ENCODE peak calls at places on chromosomes 1 and 21, in nine cellular contexts. M is lower lobe of right lung, C is upper lobe of right lung, A is HFF-Myc, O is fibroblast of the aortic adventitia, X is dorsolateral prefrontal cortex, E is fibroblast of pulmonary artery, P is IMR-90, V is left ventricle myocardium inferior. J is an unnamed sample.

GRCh38 chr1:219990782-219991510 is 55.4 kb downstream of the EPRS1 start:
- DNase-seq in M (no peak), C (no peak), A (peak), O (peak), X (no peak), E (peak), P (peak), V (no peak), J (peak)

GRCh38 chr1:154860154-154860870 is 9.8 kb downstream of the KCNN3 start:
- DNase-seq in M (no peak), C (no peak), A (no peak), O (no peak), X (no peak), E (no peak), P (no peak), V (no peak), J (peak)

GRCh38 chr21:44557491-44558328 is 885 bp downstream of the KRTAP10-3 start:
- DNase-seq in M (peak), C (peak), A (no peak), O (no peak), X (no peak), E (no peak), P (no peak), V (no peak), J (no peak)

GRCh38 chr1:150144606-150145005 is 5.1 kb upstream of the PLEKHO1 start:
- DNase-seq in M (no peak), C (no peak), A (no peak), O (no peak), X (no peak), E (no peak), P (no peak), V (no peak), J (no peak)

GRCh38 chr1:44775930-44776748 is 799 bp downstream of the RPS8 start:
- DNase-seq in M (no peak), C (no peak), A (no peak), O (peak), X (no peak), E (no peak), P (no peak), V (no peak), J (peak)

GRCh38 chr1:218779341-218779831 is 394.3 kb upstream of the LYPLAL1 start:
- DNase-seq in M (no peak), C (no peak), A (no peak), O (peak), X (no peak), E (no peak), P (peak), V (no peak), J (no peak)

GRCh38 chr1:113307771-113308451 is 82.4 kb upstream of the MAGI3 start:
- DNase-seq in M (no peak), C (no peak), A (no peak), O (peak), X (no peak), E (peak), P (peak), V (no peak), J (peak)

GRCh38 chr1:113870778-113871177 is 734 bp downstream of the PTPN22 start:
- DNase-seq in M (no peak), C (no peak), A (no peak), O (no peak), X (no peak), E (no peak), P (no peak), V (no peak), J (no peak)

GRCh38 chr1:207806531-207807394 is 54.9 kb downstream of the CD46 start:
- DNase-seq in M (no peak), C (no peak), A (no peak), O (no peak), X (no peak), E (no peak), P (peak), V (no peak), J (peak)

GRCh38 chr1:228276361-228276831 is 68.6 kb downstream of the OBSCN start:
- DNase-seq in M (peak), C (no peak), A (no peak), O (no peak), X (no peak), E (no peak), P (no peak), V (peak), J (peak)

GRCh38 chr1:232553809-232554208 is 76.1 kb downstream of the SIPA1L2 start:
- DNase-seq in M (no peak), C (no peak), A (no peak), O (peak), X (no peak), E (peak), P (peak), V (no peak), J (peak)

GRCh38 chr21:27017251-27017650 is 50.4 kb upstream of the ADAMTS5 start:
- DNase-seq in M (no peak), C (no peak), A (no peak), O (peak), X (no peak), E (peak), P (peak), V (no peak), J (peak)

GRCh38 chr1:12127206-12127810 is 39.5 kb upstream of the TNFRSF1B start:
- DNase-seq in M (no peak), C (no peak), A (no peak), O (no peak), X (no peak), E (no peak), P (no peak), V (no peak), J (no peak)

GRCh38 chr1:12184008-12184681 is 17.4 kb downstream of the TNFRSF1B start:
- DNase-seq in M (peak), C (peak), A (no peak), O (peak), X (peak), E (peak), P (peak), V (peak), J (peak)

GRCh38 chr1:111142358-111142975 is 2.4 kb downstream of the CEPT1 start:
- DNase-seq in M (no peak), C (no peak), A (no peak), O (no peak), X (no peak), E (no peak), P (no peak), V (no peak), J (peak)

GRCh38 chr1:53016705-53017104 is 45.3 kb upstream of the PODN start:
- DNase-seq in M (no peak), C (no peak), A (no peak), O (peak), X (no peak), E (peak), P (peak), V (no peak), J (peak)

GRCh38 chr1:30675761-30676160 is 47.6 kb downstream of the MATN1 start:
- DNase-seq in M (no peak), C (no peak), A (peak), O (peak), X (no peak), E (peak), P (peak), V (no peak), J (peak)

GRCh38 chr1:235011064-235011598 is 117.5 kb downstream of the TOMM20 start:
- DNase-seq in M (no peak), C (no peak), A (no peak), O (no peak), X (no peak), E (no peak), P (no peak), V (no peak), J (no peak)

GRCh38 chr1:84090447-84091244 is 53.4 kb upstream of the PRKACB start:
- DNase-seq in M (no peak), C (no peak), A (no peak), O (no peak), X (no peak), E (no peak), P (no peak), V (no peak), J (no peak)

GRCh38 chr1:119988316-119989067 is 81.0 kb downstream of the NOTCH2 start:
- DNase-seq in M (no peak), C (no peak), A (no peak), O (no peak), X (no peak), E (peak), P (peak), V (no peak), J (no peak)

GRCh38 chr1:200886590-200886989 is 8.1 kb upstream of the INAVA start:
- DNase-seq in M (no peak), C (no peak), A (no peak), O (no peak), X (no peak), E (no peak), P (no peak), V (no peak), J (no peak)

GRCh38 chr1:210311726-210312493 is 16.8 kb upstream of the HHAT start:
- DNase-seq in M (no peak), C (no peak), A (no peak), O (peak), X (no peak), E (no peak), P (no peak), V (no peak), J (no peak)

GRCh38 chr21:14911351-14911750 is 153.4 kb downstream of the NRIP1 start:
- DNase-seq in M (no peak), C (no peak), A (no peak), O (no peak), X (no peak), E (no peak), P (no peak), V (no peak), J (no peak)

GRCh38 chr1:97898948-97899347 is 21.9 kb downstream of the DPYD start:
- DNase-seq in M (no peak), C (no peak), A (no peak), O (no peak), X (no peak), E (no peak), P (peak), V (no peak), J (no peak)

GRCh38 chr21:45410151-45410864 is 5.3 kb downstream of the COL18A1 start:
- DNase-seq in M (no peak), C (no peak), A (no peak), O (no peak), X (no peak), E (no peak), P (no peak), V (peak), J (peak)

GRCh38 chr1:193462629-193463320 is 276.4 kb upstream of the B3GALT2 start:
- DNase-seq in M (no peak), C (no peak), A (no peak), O (peak), X (no peak), E (peak), P (peak), V (no peak), J (peak)

GRCh38 chr1:3000671-3001470 is 20.4 kb upstream of the ACTRT2 start:
- DNase-seq in M (peak), C (peak), A (no peak), O (no peak), X (no peak), E (no peak), P (no peak), V (no peak), J (no peak)

GRCh38 chr1:207139616-207140015 is 35.6 kb downstream of the C4BPA start:
- DNase-seq in M (no peak), C (no peak), A (no peak), O (no peak), X (no peak), E (no peak), P (no peak), V (no peak), J (no peak)

GRCh38 chr1:184569106-184569505 is 182.3 kb downstream of the C1orf21 start:
- DNase-seq in M (no peak), C (no peak), A (no peak), O (no peak), X (no peak), E (no peak), P (no peak), V (no peak), J (no peak)

GRCh38 chr21:36859744-36860501 is 106.5 kb downstream of the HLCS start:
- DNase-seq in M (peak), C (peak), A (no peak), O (no peak), X (no peak), E (peak), P (peak), V (peak), J (peak)
- H3K4me3 ChIP-seq in M (no peak), C (no peak), A (no peak), O (no peak), X (no peak), E (no peak), P (no peak), V (no peak), J (no peak)

GRCh38 chr1:153614906-153615305 is 1.2 kb downstream of the S100A14 start:
- DNase-seq in M (no peak), C (no peak), A (no peak), O (no peak), X (no peak), E (no peak), P (no peak), V (no peak), J (no peak)

GRCh38 chr1:153615406-153615805 is 719 bp downstream of the S100A14 start:
- DNase-seq in M (no peak), C (no peak), A (no peak), O (no peak), X (no peak), E (no peak), P (no peak), V (no peak), J (no peak)

GRCh38 chr1:153612755-153613331 is at the start of gene S100A16:
- DNase-seq in M (peak), C (peak), A (no peak), O (peak), X (no peak), E (peak), P (peak), V (peak), J (peak)

GRCh38 chr1:153613406-153613805 is 469 bp upstream of the S100A16 start:
- DNase-seq in M (no peak), C (no peak), A (no peak), O (no peak), X (no peak), E (no peak), P (no peak), V (no peak), J (no peak)

GRCh38 chr1:153614189-153614900 is 1.4 kb upstream of the S100A16 start:
- DNase-seq in M (no peak), C (no peak), A (no peak), O (no peak), X (no peak), E (no peak), P (no peak), V (no peak), J (no peak)
- TF ChIP-seq CTCF in M (no peak), C (no peak), A (no peak), O (peak), X (no peak), E (peak), P (no peak), V (no peak), J (peak)

DNA sequence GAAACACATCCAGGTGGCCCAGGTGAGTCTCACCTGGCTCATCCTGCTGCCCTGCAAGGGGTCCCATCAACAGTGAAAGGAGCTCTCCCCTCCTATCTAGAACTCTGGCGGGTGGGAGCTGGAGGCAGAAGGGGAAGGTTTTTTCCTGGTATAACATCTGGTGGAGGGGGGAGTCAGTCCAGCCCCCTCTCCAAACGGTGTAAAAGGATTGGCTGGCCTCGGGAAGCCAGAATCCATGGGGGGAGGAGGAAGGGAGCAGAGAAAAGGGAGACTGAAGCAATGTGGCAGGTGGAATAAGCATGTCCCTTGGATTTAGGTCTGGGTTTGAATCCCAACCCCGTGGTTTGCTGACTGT is 1.2 kb upstream of the CAMK2N1 start:
- DNase-seq in M (no peak), C (no peak), A (no peak), O (no peak), X (no peak), E (no peak), P (no peak), V (no peak), J (no peak)
- H3K4me3 ChIP-seq in M (peak), C (peak), A (peak), O (no peak), X (peak), E (no peak), P (no peak), V (peak), J (no peak)

DNA sequence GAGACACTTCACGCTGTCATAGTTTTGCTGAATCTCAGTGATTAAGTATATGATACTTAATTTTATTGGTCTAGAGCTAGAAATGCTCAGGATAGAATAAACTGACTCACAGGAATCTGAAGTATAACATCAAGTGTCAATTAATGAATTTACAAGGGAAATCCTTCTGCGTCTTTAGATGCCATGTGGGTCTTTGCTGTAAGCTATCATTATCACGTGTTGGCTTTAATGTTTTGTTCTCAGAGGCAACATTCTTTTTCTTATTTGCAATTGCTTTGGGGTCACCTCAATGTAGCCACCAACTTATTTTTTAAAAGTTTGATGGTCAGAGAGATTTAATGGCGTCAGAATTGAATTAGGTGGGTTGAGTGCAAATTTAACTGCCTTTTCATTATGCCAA is 680.1 kb upstream of the PTBP2 start:
- DNase-seq in M (no peak), C (no peak), A (no peak), O (no peak), X (no peak), E (no peak), P (no peak), V (no peak), J (no peak)
- TF ChIP-seq CTCF in M (no peak), C (no peak), A (no peak), O (no peak), X (no peak), E (no peak), P (no peak), V (no peak), J (no peak)